ENCODE peak calls at places on chromosome 9, in five cellular contexts. A, F, Y, E and N are unnamed samples. For H3K27me3, the result is how much of the 10 kb centered on the place peaks cover.

GRCh38 chr9:86795047-86795437 is 152.3 kb downstream of the GAS1 start:
- DNase-seq in A (no peak), F (peak), Y (no peak), E (no peak), N (no peak)

GRCh38 chr9:92759990-92760893 is 4.4 kb downstream of the BICD2 start:
- DNase-seq in A (no peak), F (peak), Y (no peak), E (no peak), N (no peak)

GRCh38 chr9:127684576-127684975 is 22.2 kb upstream of the CFAP157 start:
- DNase-seq in A (no peak), F (no peak), Y (no peak), E (no peak), N (peak)

GRCh38 chr9:37953775-37954437 is 50.0 kb upstream of the SLC25A51 start:
- DNase-seq in A (peak), F (no peak), Y (no peak), E (peak), N (peak)

GRCh38 chr9:120366646-120367019 is 213.3 kb downstream of the CDK5RAP2 start:
- DNase-seq in A (no peak), F (no peak), Y (no peak), E (no peak), N (peak)

GRCh38 chr9:124810513-124811355 is 33.8 kb downstream of the OLFML2A start:
- DNase-seq in A (peak), F (no peak), Y (no peak), E (no peak), N (peak)

GRCh38 chr9:137882506-137882821 is 4.9 kb downstream of the CACNA1B start:
- DNase-seq in A (no peak), F (no peak), Y (no peak), E (no peak), N (no peak)

GRCh38 chr9:99072040-99072394 is 32.9 kb upstream of the TGFBR1 start:
- DNase-seq in A (no peak), F (no peak), Y (no peak), E (no peak), N (no peak)

GRCh38 chr9:29285818-29286217 is 1712.5 kb upstream of the C9orf72 start:
- DNase-seq in A (no peak), F (no peak), Y (no peak), E (no peak), N (no peak)

GRCh38 chr9:121297414-121297813 is 29.5 kb downstream of the GSN start:
- DNase-seq in A (no peak), F (no peak), Y (no peak), E (no peak), N (no peak)

GRCh38 chr9:4339783-4340335 is 40.0 kb upstream of the GLIS3 start:
- DNase-seq in A (no peak), F (no peak), Y (no peak), E (no peak), N (no peak)

GRCh38 chr9:105313238-105313637 is 68.8 kb downstream of the SLC44A1 start:
- DNase-seq in A (no peak), F (no peak), Y (no peak), E (no peak), N (no peak)

GRCh38 chr9:4143951-4144717 is 155.7 kb downstream of the GLIS3 start:
- DNase-seq in A (no peak), F (no peak), Y (no peak), E (no peak), N (no peak)

GRCh38 chr9:138052635-138053320 is 175.2 kb downstream of the CACNA1B start:
- DNase-seq in A (no peak), F (peak), Y (no peak), E (no peak), N (no peak)

GRCh38 chr9:107336718-107337360 is 53.8 kb downstream of the RAD23B start:
- DNase-seq in A (no peak), F (no peak), Y (no peak), E (no peak), N (no peak)

GRCh38 chr9:101486693-101487442 is 46.8 kb upstream of the RNF20 start:
- DNase-seq in A (peak), F (peak), Y (no peak), E (no peak), N (no peak)

GRCh38 chr9:5510360-5510931 is at the start of gene PDCD1LG2:
- DNase-seq in A (no peak), F (no peak), Y (no peak), E (no peak), N (peak)

GRCh38 chr9:94182532-94182931 is 76.6 kb upstream of the ZNF169 start:
- DNase-seq in A (no peak), F (no peak), Y (no peak), E (no peak), N (no peak)

GRCh38 chr9:94576131-94576530 is 17.5 kb downstream of the FBP2 start:
- DNase-seq in A (no peak), F (no peak), Y (no peak), E (peak), N (no peak)

GRCh38 chr9:97958812-97959511 is 21.0 kb upstream of the HEMGN start:
- DNase-seq in A (no peak), F (no peak), Y (no peak), E (no peak), N (peak)

GRCh38 chr9:135151905-135152304 is 64.4 kb downstream of the OLFM1 start:
- DNase-seq in A (no peak), F (no peak), Y (no peak), E (no peak), N (no peak)

GRCh38 chr9:121233906-121234901 is 32.5 kb upstream of the RAB14 start:
- DNase-seq in A (peak), F (no peak), Y (no peak), E (no peak), N (peak)

GRCh38 chr9:4366649-4367330 is 66.9 kb upstream of the GLIS3 start:
- DNase-seq in A (no peak), F (no peak), Y (no peak), E (no peak), N (peak)

GRCh38 chr9:101737705-101738565 is 512 bp downstream of the GRIN3A start:
- DNase-seq in A (peak), F (peak), Y (no peak), E (no peak), N (no peak)

GRCh38 chr9:36781532-36781931 is 208.8 kb downstream of the MELK start:
- DNase-seq in A (no peak), F (no peak), Y (no peak), E (no peak), N (no peak)

GRCh38 chr9:92223758-92224157 is 69.7 kb downstream of the IARS1 start:
- DNase-seq in A (no peak), F (no peak), Y (no peak), E (no peak), N (no peak)

GRCh38 chr9:18920141-18920611 is 112.8 kb downstream of the SAXO1 start:
- DNase-seq in A (no peak), F (no peak), Y (no peak), E (no peak), N (no peak)

GRCh38 chr9:17609312-17610005 is 30.6 kb downstream of the SH3GL2 start:
- DNase-seq in A (no peak), F (no peak), Y (no peak), E (no peak), N (no peak)

GRCh38 chr9:108759835-108760234 is 96.0 kb downstream of the ACTL7B start:
- DNase-seq in A (no peak), F (no peak), Y (no peak), E (no peak), N (no peak)

GRCh38 chr9:111180801-111181200 is 142.5 kb upstream of the LPAR1 start:
- DNase-seq in A (no peak), F (no peak), Y (no peak), E (no peak), N (no peak)

GRCh38 chr9:111179577-111179976 is 141.3 kb upstream of the LPAR1 start:
- DNase-seq in A (no peak), F (no peak), Y (no peak), E (no peak), N (peak)

GRCh38 chr9:111176511-111176910 is 138.2 kb upstream of the LPAR1 start:
- DNase-seq in A (no peak), F (no peak), Y (no peak), E (no peak), N (no peak)

GRCh38 chr9:111175350-111175749 is 137.1 kb upstream of the LPAR1 start:
- DNase-seq in A (no peak), F (no peak), Y (no peak), E (no peak), N (no peak)

GRCh38 chr9:111178361-111179043 is 140.2 kb upstream of the LPAR1 start:
- DNase-seq in A (no peak), F (no peak), Y (no peak), E (no peak), N (peak)
- H3K27me3 ChIP-seq in A (under half), F (under half), Y (under half), E (under half), N (under half)

DNA sequence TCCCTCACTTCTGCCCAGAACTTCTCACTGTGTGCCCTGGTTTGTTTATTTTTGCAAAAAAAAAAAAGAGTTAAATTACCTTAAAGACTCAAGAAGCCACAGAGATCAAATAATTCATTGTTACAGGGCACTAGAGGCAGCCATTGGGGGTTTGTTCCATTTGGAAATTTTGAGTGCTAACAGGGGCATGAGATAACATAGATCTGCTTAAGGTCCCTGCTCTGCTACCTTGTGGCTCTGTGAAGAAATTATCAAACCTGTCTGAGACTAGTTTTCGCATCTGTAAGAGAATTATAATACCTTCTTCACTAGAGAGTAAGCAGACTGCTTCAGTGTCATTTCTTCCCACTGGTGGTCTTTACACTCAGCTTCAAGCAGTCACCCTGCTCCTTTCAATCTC is 394 bp downstream of the TLR4 start:
- DNase-seq in A (no peak), F (no peak), Y (no peak), E (no peak), N (no peak)
- H3K4me3 ChIP-seq in A (no peak), F (peak), Y (no peak), E (peak), N (peak)

GRCh38 chr9:1055156-1055555 is 5.0 kb downstream of the DMRT2 start:
- DNase-seq in A (no peak), F (no peak), Y (no peak), E (no peak), N (no peak)
- H3K27me3 ChIP-seq in A (under half), F (half or more), Y (under half), E (under half), N (under half)

DNA sequence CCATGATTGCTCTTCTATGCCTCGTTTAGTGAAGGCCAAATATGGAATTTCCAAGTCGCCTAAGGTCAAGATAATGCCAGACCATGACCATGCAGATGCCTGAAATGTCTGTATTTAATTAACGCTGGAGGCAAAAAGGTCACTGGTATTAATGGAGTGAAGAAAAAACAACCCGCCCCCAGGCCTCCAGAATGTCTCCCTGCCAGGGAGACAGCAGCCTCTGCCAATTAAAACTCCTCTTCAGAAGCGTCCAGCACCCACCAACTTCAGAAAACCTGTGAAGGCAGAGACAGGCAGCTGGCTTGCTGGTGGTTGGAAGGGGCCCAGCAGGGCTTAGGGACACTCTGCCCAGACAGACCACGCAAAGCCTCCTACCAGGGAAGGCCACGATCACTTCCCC is 94.4 kb downstream of the VAV2 start:
- DNase-seq in A (no peak), F (no peak), Y (no peak), E (no peak), N (no peak)
- H3K4me3 ChIP-seq in A (no peak), F (no peak), Y (no peak), E (no peak), N (no peak)

GRCh38 chr9:136481558-136481957 is 1.3 kb downstream of the SEC16A start:
- DNase-seq in A (no peak), F (no peak), Y (no peak), E (no peak), N (no peak)

GRCh38 chr9:136484153-136485048 is 1.6 kb upstream of the SEC16A start:
- DNase-seq in A (no peak), F (peak), Y (peak), E (no peak), N (no peak)

GRCh38 chr9:136483589-136484152 is 831 bp upstream of the SEC16A start:
- DNase-seq in A (peak), F (peak), Y (peak), E (peak), N (peak)

GRCh38 chr9:136482046-136482792 is 621 bp downstream of the SEC16A start:
- DNase-seq in A (no peak), F (no peak), Y (peak), E (no peak), N (peak)

GRCh38 chr9:136482793-136483588 is at the start of gene SEC16A:
- DNase-seq in A (peak), F (peak), Y (peak), E (peak), N (peak)
- H3K27me3 ChIP-seq in A (under half), F (under half), Y (under half), E (under half), N (under half)

DNA sequence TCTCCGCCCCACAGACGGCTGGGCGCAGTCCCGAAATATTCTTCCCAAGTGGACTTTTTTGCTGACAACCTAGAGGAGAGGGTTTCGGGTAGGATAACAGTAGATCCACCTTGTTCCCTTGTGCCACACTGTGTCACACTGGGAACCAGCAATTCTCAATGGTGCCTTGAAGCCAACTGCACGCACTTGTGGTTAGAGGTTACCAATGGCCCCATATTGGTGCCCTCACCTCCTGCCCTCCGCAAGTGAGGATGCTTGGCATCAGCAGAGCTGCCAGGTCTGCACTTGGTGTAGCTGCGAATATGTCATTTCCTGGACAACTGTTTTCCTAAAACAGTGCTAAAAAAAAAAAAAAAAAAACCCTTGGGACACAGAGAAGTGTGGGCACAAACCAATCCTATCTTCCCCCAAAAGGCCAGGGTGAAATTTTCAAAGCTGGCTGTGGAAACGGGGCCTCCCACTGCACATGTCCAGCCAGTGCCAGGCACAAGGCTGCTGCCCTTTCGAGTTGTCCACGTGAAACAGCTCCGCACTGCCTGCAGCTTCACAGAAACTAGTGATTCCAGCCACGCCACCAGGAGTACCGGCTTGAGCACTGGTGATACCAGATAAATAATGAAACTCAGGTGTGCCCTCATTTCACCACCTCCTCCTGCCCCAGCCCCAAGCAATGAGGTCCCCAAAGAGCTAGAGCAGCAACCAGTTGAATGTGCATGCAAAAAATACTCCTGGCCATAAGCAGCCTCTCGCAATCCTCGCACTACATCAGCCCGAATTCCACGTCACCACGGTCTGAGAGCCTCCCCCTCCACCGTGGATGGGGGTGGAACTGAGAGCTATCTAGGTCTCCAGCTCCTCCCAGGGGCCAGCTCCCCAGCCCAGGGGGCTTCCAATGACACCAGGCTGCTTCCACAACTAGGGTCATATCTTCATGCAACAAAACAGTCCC is 51.2 kb downstream of the USP20 start:
- DNase-seq in A (no peak), F (peak), Y (peak), E (no peak), N (no peak)
- H3K4me3 ChIP-seq in A (no peak), F (peak), Y (peak), E (peak), N (no peak)

GRCh38 chr9:129472651-129473102 is 148.2 kb downstream of the C9orf50 start:
- DNase-seq in A (no peak), F (no peak), Y (no peak), E (no peak), N (no peak)
- H3K27me3 ChIP-seq in A (under half), F (under half), Y (under half), E (under half), N (under half)

GRCh38 chr9:15576350-15577050 is 23.7 kb downstream of the CCDC171 start:
- DNase-seq in A (no peak), F (no peak), Y (no peak), E (no peak), N (no peak)
- H3K4me3 ChIP-seq in A (no peak), F (no peak), Y (no peak), E (no peak), N (no peak)

DNA sequence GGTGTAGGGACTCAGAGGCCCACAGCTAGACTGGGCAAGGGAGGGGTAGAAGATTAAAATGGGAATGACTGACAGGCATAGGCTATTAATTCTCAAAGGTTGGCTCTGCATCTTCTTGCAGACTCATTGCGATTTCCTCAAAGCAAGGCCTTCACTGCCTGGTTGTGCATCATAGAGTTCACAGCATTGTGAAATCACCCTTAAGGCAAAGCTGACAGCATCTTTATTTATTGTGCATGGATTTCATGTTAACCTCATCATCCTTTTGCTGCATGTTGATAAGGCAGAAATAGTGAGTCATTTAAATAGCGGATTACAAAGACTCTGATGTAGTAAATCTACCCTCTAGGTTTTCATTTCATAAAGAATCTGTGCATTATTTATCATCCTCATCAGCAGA is 13.6 kb upstream of the PALM2AKAP2 start:
- DNase-seq in A (no peak), F (no peak), Y (no peak), E (no peak), N (peak)
- H3K27me3 ChIP-seq in A (under half), F (under half), Y (under half), E (under half), N (under half)